ENCODE peak calls at places on chromosomes 5 and 9, in ten cellular contexts. O is GM19239; P is COR-L47; M is stimulated activated CD4-positive, alpha-beta T cell treated with anti-CD3 and anti-CD28 coated beads, Interleukin-2, amount 100 ng/mL, for 48 hours; W is endothelial cell of umbilical vein; G is occipital lobe; L is nephron progenitor cell; N is NCI-H774; C is NCI-H460; T is RPMI7951. E is an unnamed sample.

GRCh38 chr5:177964471-177964870 is 31.6 kb downstream of the PROP1 start:
- DNase-seq in O (no peak), P (no peak), M (no peak), W (no peak), G (no peak), L (no peak), N (no peak), C (no peak), T (no peak), E (no peak)

GRCh38 chr9:92668746-92669526 is 995 bp downstream of the IPPK start:
- DNase-seq in O (peak), P (no peak), M (peak), W (peak), G (no peak), L (peak), N (no peak), C (peak), T (peak), E (peak)

GRCh38 chr5:14004598-14005394 is 60.3 kb upstream of the DNAH5 start:
- DNase-seq in O (no peak), P (no peak), M (no peak), W (no peak), G (no peak), L (no peak), N (no peak), C (no peak), T (no peak), E (no peak)

GRCh38 chr9:95809686-95810085 is 65.8 kb upstream of the ERCC6L2 start:
- DNase-seq in O (no peak), P (no peak), M (no peak), W (no peak), G (no peak), L (no peak), N (no peak), C (no peak), T (peak), E (no peak)

GRCh38 chr9:37926737-37927590 is 23.0 kb upstream of the SLC25A51 start:
- DNase-seq in O (no peak), P (no peak), M (no peak), W (peak), G (no peak), L (no peak), N (no peak), C (no peak), T (peak), E (no peak)

GRCh38 chr5:62460578-62460983 is 48.0 kb downstream of the IPO11 start:
- DNase-seq in O (peak), P (peak), M (no peak), W (peak), G (no peak), L (peak), N (no peak), C (peak), T (peak), E (no peak)

GRCh38 chr5:40914835-40915234 is 5.5 kb downstream of the C7 start:
- DNase-seq in O (no peak), P (no peak), M (no peak), W (no peak), G (no peak), L (no peak), N (no peak), C (no peak), T (peak), E (no peak)

GRCh38 chr9:76542360-76542759 is 83.4 kb downstream of the GCNT1 start:
- DNase-seq in O (no peak), P (no peak), M (no peak), W (no peak), G (no peak), L (no peak), N (no peak), C (no peak), T (peak), E (no peak)

GRCh38 chr9:113222482-113222841 is 1.1 kb downstream of the SLC31A1 start:
- DNase-seq in O (no peak), P (no peak), M (no peak), W (peak), G (no peak), L (no peak), N (no peak), C (peak), T (peak), E (no peak)

GRCh38 chr5:148569948-148570347 is 84.4 kb downstream of the HTR4 start:
- DNase-seq in O (no peak), P (no peak), M (no peak), W (no peak), G (no peak), L (no peak), N (no peak), C (no peak), T (no peak), E (peak)

GRCh38 chr5:1847611-1848010 is 35.1 kb downstream of the IRX4 start:
- DNase-seq in O (no peak), P (no peak), M (no peak), W (no peak), G (no peak), L (no peak), N (no peak), C (no peak), T (no peak), E (no peak)

GRCh38 chr5:173689171-173689676 is 72.8 kb upstream of the BOD1 start:
- DNase-seq in O (no peak), P (no peak), M (no peak), W (peak), G (no peak), L (no peak), N (no peak), C (no peak), T (no peak), E (peak)

GRCh38 chr9:26326473-26327044 is 566.0 kb downstream of the CAAP1 start:
- DNase-seq in O (peak), P (peak), M (no peak), W (peak), G (peak), L (peak), N (peak), C (peak), T (peak), E (peak)

GRCh38 chr5:903756-904096 is 11.0 kb downstream of the TRIP13 start:
- DNase-seq in O (no peak), P (no peak), M (no peak), W (no peak), G (no peak), L (no peak), N (no peak), C (no peak), T (no peak), E (no peak)

GRCh38 chr5:131635755-131636479 is 888 bp upstream of the RAPGEF6 start:
- DNase-seq in O (peak), P (peak), M (no peak), W (peak), G (peak), L (no peak), N (no peak), C (peak), T (no peak), E (no peak)

GRCh38 chr5:54234304-54234938 is 76.0 kb downstream of the ARL15 start:
- DNase-seq in O (peak), P (peak), M (no peak), W (peak), G (no peak), L (no peak), N (peak), C (peak), T (peak), E (no peak)

GRCh38 chr5:143913008-143913752 is 101.2 kb downstream of the HMHB1 start:
- DNase-seq in O (no peak), P (no peak), M (no peak), W (peak), G (no peak), L (no peak), N (no peak), C (no peak), T (peak), E (no peak)

GRCh38 chr9:123020796-123021195 is 12.7 kb upstream of the GPR21 start:
- DNase-seq in O (no peak), P (no peak), M (no peak), W (no peak), G (no peak), L (no peak), N (no peak), C (no peak), T (no peak), E (no peak)